ENCODE peak calls at places on chromosome 17, in five cellular contexts. W, T, D, X and L are unnamed samples.

GRCh38 chr17:76593338-76593737 is 7.7 kb upstream of the ST6GALNAC2 start:
- DNase-seq in W (no peak), D (no peak), T (peak; percentile 74), X (no peak), L (no peak)

GRCh38 chr17:39935896-39936295 is 8.4 kb downstream of the LRRC3C start:
- DNase-seq in D (no peak), W (no peak), X (no peak), T (no peak), L (peak; percentile 57)

GRCh38 chr17:29071303-29071702 is 28.4 kb downstream of the PIPOX start:
- DNase-seq in D (no peak), X (no peak), T (no peak), W (no peak), L (no peak)

GRCh38 chr17:39767147-39767546 is 29.4 kb downstream of the GRB7 start:
- DNase-seq in W (no peak), T (no peak), D (no peak), X (no peak), L (no peak)

GRCh38 chr17:82103588-82104451 is 5.8 kb upstream of the FASN start:
- DNase-seq in X (peak; percentile 29), T (no peak), W (peak; percentile 53), D (no peak), L (no peak)

GRCh38 chr17:47687748-47688147 is 6.2 kb upstream of the TBKBP1 start:
- DNase-seq in X (peak; percentile 55), D (no peak), T (no peak), W (no peak), L (peak; percentile 35)

GRCh38 chr17:71709974-71710373 is 410.8 kb upstream of the SOX9 start:
- DNase-seq in W (no peak), T (no peak), X (peak; percentile 24), D (no peak), L (no peak)

GRCh38 chr17:53313746-53314145 is 509.0 kb upstream of the KIF2B start:
- DNase-seq in W (no peak), T (no peak), X (peak; percentile 7), D (no peak), L (no peak)

GRCh38 chr17:214881-215331 is 33.5 kb upstream of the DOC2B start:
- DNase-seq in X (no peak), D (no peak), T (no peak), W (no peak), L (no peak)

GRCh38 chr17:66932295-66932694 is 32.2 kb upstream of the CACNG4 start:
- DNase-seq in X (no peak), D (no peak), W (no peak), T (no peak), L (no peak)

GRCh38 chr17:66809408-66809807 is 25.5 kb upstream of the CACNG5 start:
- DNase-seq in T (no peak), X (no peak), D (no peak), W (no peak), L (no peak)

GRCh38 chr17:82302991-82303943 is 14.1 kb downstream of the CD7 start:
- DNase-seq in D (no peak), T (no peak), X (no peak), W (no peak), L (no peak)

GRCh38 chr17:4970273-4970672 is 2.7 kb upstream of the SPAG7 start:
- DNase-seq in T (no peak), W (no peak), D (no peak), X (no peak), L (no peak)

GRCh38 chr17:33814852-33815251 is 440.2 kb upstream of the CCL2 start:
- DNase-seq in T (no peak), W (no peak), X (no peak), D (no peak), L (no peak)

GRCh38 chr17:30970757-30971567 is at the start of gene RNF135:
- DNase-seq in D (peak; percentile 64), X (peak; percentile 86), W (peak; percentile 40), T (peak; percentile 63), L (peak; percentile 95)

GRCh38 chr17:66900126-66901010 is 64.1 kb upstream of the CACNG4 start:
- DNase-seq in D (no peak), X (peak; percentile 37), W (no peak), T (peak; percentile 28), L (no peak)

GRCh38 chr17:82110298-82110697 is 12.3 kb upstream of the FASN start:
- DNase-seq in D (no peak), W (no peak), X (no peak), T (no peak), L (no peak)

GRCh38 chr17:19418312-19418992 is 7.4 kb downstream of the RNF112 start:
- DNase-seq in X (no peak), T (no peak), D (no peak), W (no peak), L (peak; percentile 80)

GRCh38 chr17:4708436-4708835 is 2.0 kb upstream of the ARRB2 start:
- DNase-seq in T (no peak), D (no peak), W (no peak), X (no peak), L (no peak)

GRCh38 chr17:76384222-76384986 is at the start of gene SPHK1:
- DNase-seq in X (peak; percentile 73), T (peak; percentile 51), D (no peak), W (peak; percentile 87), L (peak; percentile 80)

GRCh38 chr17:50563095-50563511 is 2.6 kb downstream of the CACNA1G start:
- DNase-seq in D (no peak), T (no peak), W (no peak), X (no peak), L (no peak)

GRCh38 chr17:50562266-50563094 is 2.0 kb downstream of the CACNA1G start:
- DNase-seq in D (no peak), X (no peak), T (no peak), W (no peak), L (no peak)

GRCh38 chr17:50565559-50566350 is 5.2 kb downstream of the CACNA1G start:
- DNase-seq in X (no peak), T (no peak), D (no peak), W (no peak), L (no peak)

GRCh38 chr17:50561796-50562195 is 1.3 kb downstream of the CACNA1G start:
- DNase-seq in D (no peak), W (no peak), X (no peak), T (no peak), L (no peak)

DNA sequence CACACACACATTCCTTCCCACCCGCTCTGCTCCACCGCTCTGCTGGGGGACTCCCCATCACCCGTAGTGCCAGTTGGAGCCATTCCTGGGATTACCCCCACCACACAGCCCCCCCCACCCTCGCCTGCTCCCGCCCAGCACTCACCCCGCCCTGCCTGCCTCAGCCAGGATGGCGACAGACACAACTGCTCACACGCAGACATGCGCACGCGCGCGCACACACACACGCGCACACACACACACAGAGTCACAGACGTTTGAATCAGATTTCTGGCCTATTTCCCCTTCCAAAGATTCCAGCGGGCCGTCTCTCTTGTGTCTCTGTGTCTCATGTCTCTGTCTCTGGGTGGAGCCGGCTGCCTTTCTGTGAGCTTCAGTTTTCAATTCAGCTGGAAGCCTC is 4.4 kb downstream of the CACNA1G start:
- DNase-seq in W (no peak), T (no peak), D (peak; percentile 61), X (peak; percentile 77), L (peak; percentile 64)
- H3K4me3 ChIP-seq in W (no peak overlapping the region), T (no peak overlapping the region), D (peak overlapping the region; percentile 63), X (no peak overlapping the region), L (no peak overlapping the region)

GRCh38 chr17:77794846-77795245 is 163.7 kb upstream of the TNRC6C start:
- DNase-seq in W (no peak), T (no peak), X (no peak), D (no peak), L (no peak)

GRCh38 chr17:77793146-77793887 is 165.2 kb upstream of the TNRC6C start:
- DNase-seq in X (no peak), D (no peak), W (no peak), T (no peak), L (no peak)

GRCh38 chr17:77793888-77794235 is 164.6 kb upstream of the TNRC6C start:
- DNase-seq in W (no peak), D (no peak), T (no peak), X (no peak), L (no peak)

GRCh38 chr17:77796201-77796860 is 162.2 kb upstream of the TNRC6C start:
- DNase-seq in W (no peak), T (no peak), D (peak; percentile 59), X (no peak), L (peak; percentile 95)

DNA sequence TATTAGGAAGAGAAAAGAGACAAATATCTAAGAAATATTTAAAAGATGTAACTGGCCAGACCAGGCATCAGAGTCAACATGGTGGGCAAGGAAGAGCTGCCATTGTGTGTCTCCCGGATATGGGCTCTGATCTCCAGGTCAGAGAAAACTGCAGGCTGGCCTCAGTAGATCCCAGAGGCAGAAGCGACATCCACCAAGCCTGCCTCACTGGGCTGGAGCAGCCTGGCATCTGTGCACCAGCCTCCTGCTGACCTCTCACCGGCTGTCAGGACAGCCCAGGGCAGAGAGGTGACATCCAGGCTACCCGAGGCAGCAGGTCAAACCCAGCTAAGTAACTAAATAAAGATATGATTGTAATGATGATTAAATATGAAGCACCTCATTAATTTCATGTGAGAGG is 162.8 kb upstream of the TNRC6C start:
- DNase-seq in X (no peak), T (no peak), W (no peak), D (no peak), L (no peak)
- H3K9me3 ChIP-seq in X (no peaks in the 10 kb centered on the region), T (no peaks in the 10 kb centered on the region), W (no peaks in the 10 kb centered on the region), D (no peaks in the 10 kb centered on the region), L (no peaks in the 10 kb centered on the region)

GRCh38 chr17:63823659-63824331 is 3.4 kb upstream of the PSMC5 start:
- DNase-seq in W (no peak), T (no peak), X (no peak), D (no peak), L (no peak)
- H3K36me3 ChIP-seq in W (peaks cover 45% of the 10 kb centered on the region), T (peaks cover 63% of the 10 kb centered on the region), X (peaks cover 41% of the 10 kb centered on the region), D (peaks cover 65% of the 10 kb centered on the region), L (peaks cover 85% of the 10 kb centered on the region)

GRCh38 chr17:79813826-79814623 is 17.1 kb upstream of the CBX8 start:
- DNase-seq in W (no peak), T (no peak), D (no peak), X (no peak), L (no peak)

GRCh38 chr17:79814624-79814965 is 17.7 kb upstream of the CBX8 start:
- DNase-seq in T (no peak), W (no peak), D (no peak), X (no peak), L (no peak)

GRCh38 chr17:79815836-79816371 is 19.0 kb upstream of the CBX8 start:
- DNase-seq in X (no peak), D (no peak), W (no peak), T (no peak), L (no peak)

GRCh38 chr17:79812969-79813825 is 16.3 kb upstream of the CBX8 start:
- DNase-seq in D (no peak), W (no peak), X (no peak), T (no peak), L (peak; percentile 41)

GRCh38 chr17:79814966-79815835 is 18.3 kb upstream of the CBX8 start:
- DNase-seq in W (no peak), D (no peak), X (no peak), T (no peak), L (peak; percentile 46)
- H3K4me3 ChIP-seq in W (no peak overlapping the region), D (peak overlapping the region; percentile 59), X (no peak overlapping the region), T (no peak overlapping the region), L (no peak overlapping the region)

GRCh38 chr17:6768447-6768846 is 7.6 kb upstream of the FBXO39 start:
- DNase-seq in D (no peak), X (no peak), T (no peak), W (no peak), L (no peak)
- H3K9me3 ChIP-seq in D (peaks cover 13% of the 10 kb centered on the region), X (no peaks in the 10 kb centered on the region), T (peaks cover 11% of the 10 kb centered on the region), W (no peaks in the 10 kb centered on the region), L (peaks cover 5% of the 10 kb centered on the region)

GRCh38 chr17:1774390-1775176 is 12.7 kb downstream of the SERPINF1 start:
- DNase-seq in W (no peak), X (no peak), D (no peak), T (no peak), L (no peak)
- H3K36me3 ChIP-seq in W (peaks cover 16% of the 10 kb centered on the region), X (peaks cover 12% of the 10 kb centered on the region), D (peaks cover 6% of the 10 kb centered on the region), T (peaks cover 9% of the 10 kb centered on the region), L (peaks cover 5% of the 10 kb centered on the region)

GRCh38 chr17:17364338-17364667 is 61.1 kb downstream of the NT5M start:
- DNase-seq in D (no peak), X (no peak), T (no peak), W (no peak), L (no peak)
- H3K4me3 ChIP-seq in D (no peak overlapping the region), X (no peak overlapping the region), T (no peak overlapping the region), W (no peak overlapping the region), L (no peak overlapping the region)